ENCODE peak calls at places on chromosome 17, in five cellular contexts. X is heart left ventricle, F is H7, B is AG10803, D is cardiac muscle cell. L is an unnamed sample.

GRCh38 chr17:67637901-67638641 is 79.7 kb upstream of the NOL11 start:
- DNase-seq in F (no peak), X (no peak), D (no peak), B (no peak), L (peak)

GRCh38 chr17:38751144-38751802 is 1.3 kb upstream of the PSMB3 start:
- DNase-seq in B (peak), F (peak), X (no peak), D (no peak), L (no peak)

GRCh38 chr17:77677210-77677609 is 281.3 kb upstream of the TNRC6C start:
- DNase-seq in D (no peak), B (peak), X (no peak), F (no peak), L (no peak)

GRCh38 chr17:58249270-58250133 is 11.1 kb downstream of the LPO start:
- DNase-seq in X (peak), F (peak), B (peak), D (peak), L (peak)

GRCh38 chr17:57544381-57544780 is 200.7 kb downstream of the CCDC182 start:
- DNase-seq in D (no peak), F (no peak), B (no peak), X (no peak), L (no peak)

GRCh38 chr17:74362811-74363498 is 1.3 kb upstream of the BTBD17 start:
- DNase-seq in B (no peak), X (no peak), D (no peak), F (no peak), L (peak)

GRCh38 chr17:67390646-67391480 is 13.8 kb downstream of the PITPNC1 start:
- DNase-seq in B (peak), X (peak), F (no peak), D (no peak), L (peak)

GRCh38 chr17:16005641-16006040 is 6.0 kb downstream of the TTC19 start:
- DNase-seq in X (no peak), F (no peak), D (no peak), B (no peak), L (no peak)

GRCh38 chr17:59355030-59355694 is 23.7 kb downstream of the YPEL2 start:
- DNase-seq in F (no peak), B (no peak), X (no peak), D (no peak), L (peak)

GRCh38 chr17:72400863-72401262 is 280.0 kb downstream of the SOX9 start:
- DNase-seq in B (no peak), D (no peak), F (no peak), X (no peak), L (no peak)

GRCh38 chr17:36999475-36999874 is 50.7 kb downstream of the AATF start:
- DNase-seq in F (no peak), B (no peak), X (no peak), D (no peak), L (no peak)

GRCh38 chr17:69473801-69474170 is 59.3 kb downstream of the MAP2K6 start:
- DNase-seq in B (peak), F (no peak), X (no peak), D (no peak), L (no peak)

GRCh38 chr17:62064791-62065563 is at the start of gene MED13:
- DNase-seq in F (peak), X (peak), B (peak), D (peak), L (peak)

GRCh38 chr17:78724544-78724943 is 57.5 kb downstream of the CYTH1 start:
- DNase-seq in D (no peak), B (no peak), F (peak), X (no peak), L (peak)

GRCh38 chr17:38352245-38353083 is 820 bp downstream of the SOCS7 start:
- DNase-seq in B (peak), F (peak), D (peak), X (peak), L (peak)

GRCh38 chr17:77924757-77925336 is 33.7 kb upstream of the TNRC6C start:
- DNase-seq in B (peak), D (no peak), X (peak), F (peak), L (peak)

GRCh38 chr17:48070195-48070594 is 22.0 kb downstream of the NFE2L1 start:
- DNase-seq in X (no peak), F (no peak), B (no peak), D (no peak), L (no peak)

GRCh38 chr17:65824901-65825300 is 263.5 kb upstream of the AXIN2 start:
- DNase-seq in X (no peak), B (peak), D (no peak), F (no peak), L (no peak)

GRCh38 chr17:29393451-29393850 is 3.3 kb downstream of the TAOK1 start:
- DNase-seq in F (no peak), X (no peak), B (peak), D (no peak), L (no peak)
- H3K4me3 ChIP-seq in F (no peak), X (no peak), B (no peak), D (no peak), L (no peak)

DNA sequence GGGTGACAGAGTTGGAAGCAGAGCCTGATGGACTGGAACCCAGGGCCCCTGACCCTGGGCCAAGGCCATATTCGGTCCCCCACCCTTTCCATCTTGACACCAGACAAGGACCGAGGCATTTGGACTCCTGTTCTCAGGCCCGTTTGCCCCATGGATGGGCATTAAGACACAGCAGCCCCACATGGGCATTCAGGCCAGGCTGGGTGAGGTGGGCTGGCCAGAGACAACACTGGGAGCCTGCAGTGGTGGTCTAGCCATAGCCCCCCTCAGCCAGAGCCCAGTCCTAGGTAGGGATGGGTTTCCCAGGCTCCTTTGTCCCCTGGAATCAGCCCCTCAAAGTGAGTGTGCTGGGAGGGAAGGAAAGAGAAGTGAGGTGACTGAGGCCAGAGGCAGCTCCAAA is 1.6 kb downstream of the PDK2 start:
- DNase-seq in F (no peak), B (no peak), X (no peak), D (no peak), L (no peak)
- H3K4me3 ChIP-seq in F (no peak), B (peak), X (peak), D (no peak), L (no peak)

GRCh38 chr17:76134911-76135809 is 5.9 kb downstream of the FOXJ1 start:
- DNase-seq in D (no peak), X (no peak), F (peak), B (no peak), L (no peak)
- H3K4me3 ChIP-seq in D (no peak), X (no peak), F (peak), B (no peak), L (no peak)

DNA sequence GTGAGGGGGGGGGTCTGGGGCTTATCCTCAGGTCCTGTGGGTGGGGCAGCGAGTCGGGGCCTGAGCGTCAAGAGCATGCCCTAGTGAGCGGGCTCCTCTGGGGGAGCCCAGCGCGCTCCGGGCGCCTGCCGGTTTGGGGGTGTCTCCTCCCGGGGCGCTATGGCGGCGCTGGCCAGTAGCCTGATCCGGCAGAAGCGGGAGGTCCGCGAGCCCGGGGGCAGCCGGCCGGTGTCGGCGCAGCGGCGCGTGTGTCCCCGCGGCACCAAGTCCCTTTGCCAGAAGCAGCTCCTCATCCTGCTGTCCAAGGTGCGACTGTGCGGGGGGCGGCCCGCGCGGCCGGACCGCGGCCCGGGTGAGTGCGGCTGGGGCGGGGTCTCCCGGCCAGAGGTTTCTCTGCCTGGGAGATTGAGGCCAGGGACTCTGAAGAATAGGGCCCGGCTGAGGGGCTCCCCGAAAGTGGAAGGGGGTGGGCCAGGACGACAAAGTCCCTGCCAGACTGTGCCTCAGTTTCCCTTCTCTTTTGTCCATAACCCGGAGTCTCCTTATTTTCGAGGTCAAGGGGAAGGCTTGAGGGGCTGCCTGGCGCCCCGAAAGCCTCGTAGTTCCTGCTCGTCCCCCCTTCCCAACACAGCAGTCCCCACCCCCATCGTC is at the start of gene FGF11:
- DNase-seq in F (peak), B (no peak), X (no peak), D (peak), L (peak)
- H3K4me3 ChIP-seq in F (peak), B (peak), X (peak), D (peak), L (peak)

GRCh38 chr17:81902023-81902652 is at the start of gene NPB:
- DNase-seq in D (peak), B (no peak), X (no peak), F (peak), L (peak)

GRCh38 chr17:81902653-81903414 is 796 bp downstream of the NPB start:
- DNase-seq in F (peak), B (no peak), D (no peak), X (no peak), L (no peak)

GRCh38 chr17:81899514-81900166 is 2.4 kb upstream of the NPB start:
- DNase-seq in X (no peak), B (no peak), D (no peak), F (no peak), L (no peak)

GRCh38 chr17:81900181-81900820 is 1.7 kb upstream of the NPB start:
- DNase-seq in B (no peak), X (no peak), D (no peak), F (no peak), L (no peak)

DNA sequence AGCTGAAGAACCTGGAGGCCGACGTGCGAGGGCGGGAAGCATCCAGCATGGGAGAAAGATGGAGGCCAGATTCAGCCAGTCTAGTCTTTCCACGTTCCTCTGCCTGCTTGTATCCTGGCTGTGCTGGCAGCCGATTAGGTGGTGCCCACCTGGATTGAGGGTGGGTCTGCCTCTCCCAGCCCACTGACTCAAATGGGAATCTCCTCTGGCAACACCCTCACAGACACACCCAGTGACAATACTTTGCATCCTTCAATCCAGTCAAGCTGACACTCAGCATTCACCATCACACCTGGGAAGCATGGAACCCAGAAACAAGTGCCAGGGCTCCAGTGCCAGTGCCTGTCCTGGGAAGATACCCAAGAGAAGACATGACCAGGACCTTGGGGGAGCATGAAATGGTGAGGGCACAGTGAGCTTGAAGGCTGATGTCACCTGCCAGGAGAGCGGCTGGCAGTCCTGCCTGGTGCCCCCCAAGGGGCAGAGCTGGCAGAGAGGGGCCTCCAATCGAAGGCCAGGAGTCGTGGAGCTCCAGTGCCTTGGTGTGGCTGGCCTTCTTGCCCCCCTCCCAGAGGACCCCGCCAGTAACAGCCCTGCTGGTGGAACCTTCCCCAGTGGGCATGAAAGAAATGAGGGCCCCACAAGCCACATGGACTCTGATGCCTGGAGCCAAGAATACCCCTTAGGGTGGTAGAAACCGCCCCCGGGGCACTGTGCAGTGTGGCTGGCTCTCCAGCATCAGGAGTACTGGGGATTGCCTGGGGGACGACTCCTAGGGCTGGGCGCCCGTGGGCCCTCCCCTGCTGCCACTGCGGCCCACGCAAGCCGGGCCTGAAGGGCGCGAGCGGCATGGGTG is 643 bp upstream of the NPB start:
- DNase-seq in B (no peak), F (no peak), X (no peak), D (no peak), L (no peak)
- H3K4me3 ChIP-seq in B (no peak), F (peak), X (peak), D (peak), L (no peak)

DNA sequence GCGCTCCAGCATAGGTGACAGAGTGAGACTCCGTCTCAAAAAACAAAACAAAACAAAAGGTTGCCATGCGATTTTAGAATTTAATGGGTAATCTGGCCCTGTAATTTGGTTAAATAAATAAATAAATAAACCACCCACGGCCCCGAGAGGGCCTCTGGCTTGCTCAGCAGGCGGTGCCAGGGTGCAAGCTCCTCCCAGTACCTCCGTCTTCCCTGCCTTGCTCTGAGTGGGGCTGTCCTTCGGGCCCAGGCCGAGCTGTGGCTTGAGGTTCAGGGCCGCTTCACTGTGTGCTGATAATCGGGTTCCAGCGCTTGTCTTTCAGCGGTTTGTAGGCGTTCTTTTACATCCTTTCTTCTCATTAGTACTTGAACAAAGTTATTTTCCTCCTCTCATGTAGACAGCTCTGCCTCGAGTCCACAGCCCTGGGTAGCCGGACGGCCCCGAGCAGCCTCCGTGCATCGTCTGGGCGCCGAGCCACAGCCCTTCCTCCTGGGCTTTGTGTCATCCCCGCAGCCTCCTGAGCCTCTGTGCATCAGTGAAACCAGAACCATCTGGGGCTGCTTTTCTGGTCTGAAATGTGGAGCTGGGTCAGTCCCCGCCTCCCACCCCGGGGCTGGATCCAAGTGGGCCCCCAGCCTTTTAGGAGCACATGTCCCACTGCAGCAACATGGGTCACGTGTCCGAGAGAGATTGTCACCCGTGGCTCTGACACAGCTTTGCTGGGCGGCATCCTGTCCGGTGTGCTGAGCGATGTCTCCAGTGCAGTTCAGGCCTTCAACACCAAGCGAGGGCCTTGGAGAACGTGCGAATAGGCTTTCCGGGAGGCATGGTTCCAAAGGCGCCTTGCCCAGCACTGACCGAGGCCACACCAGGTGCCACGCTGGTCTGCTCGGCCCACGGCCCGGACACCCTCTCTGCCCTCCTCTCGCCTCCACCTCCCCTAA is 157.4 kb upstream of the CHMP6 start:
- DNase-seq in F (no peak), B (peak), X (peak), D (no peak), L (peak)
- H3K4me3 ChIP-seq in F (no peak), B (peak), X (peak), D (no peak), L (no peak)

GRCh38 chr17:81330884-81331245 is 35.8 kb upstream of the SLC38A10 start:
- DNase-seq in B (no peak), F (peak), X (no peak), D (no peak), L (peak)

GRCh38 chr17:81328489-81328888 is 33.4 kb upstream of the SLC38A10 start:
- DNase-seq in D (no peak), F (peak), X (no peak), B (no peak), L (peak)

GRCh38 chr17:81329927-81330883 is 35.1 kb upstream of the SLC38A10 start:
- DNase-seq in X (no peak), F (peak), D (no peak), B (no peak), L (peak)

GRCh38 chr17:81329279-81329926 is 34.3 kb upstream of the SLC38A10 start:
- DNase-seq in X (peak), B (peak), D (no peak), F (peak), L (peak)

DNA sequence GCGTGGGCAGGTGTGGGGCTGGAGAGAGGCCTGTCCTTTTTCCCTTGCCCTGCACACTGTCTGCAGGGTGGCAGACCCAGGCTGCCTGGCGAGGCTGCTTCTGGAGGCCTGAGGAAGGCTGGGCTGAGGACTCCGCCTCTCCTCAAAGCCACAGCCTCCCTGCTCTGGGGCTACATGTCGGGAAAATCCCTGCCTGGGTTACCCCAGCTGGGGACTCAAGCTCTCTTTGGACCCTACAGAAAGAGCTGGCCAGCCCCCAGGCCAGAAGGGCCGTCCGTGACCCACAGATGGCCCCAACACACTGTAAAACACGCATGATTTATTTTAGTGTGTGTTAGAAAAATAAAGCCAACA is 33.8 kb upstream of the SLC38A10 start:
- DNase-seq in F (peak), B (no peak), X (no peak), D (no peak), L (peak)
- H3K4me3 ChIP-seq in F (no peak), B (no peak), X (no peak), D (no peak), L (no peak)

DNA sequence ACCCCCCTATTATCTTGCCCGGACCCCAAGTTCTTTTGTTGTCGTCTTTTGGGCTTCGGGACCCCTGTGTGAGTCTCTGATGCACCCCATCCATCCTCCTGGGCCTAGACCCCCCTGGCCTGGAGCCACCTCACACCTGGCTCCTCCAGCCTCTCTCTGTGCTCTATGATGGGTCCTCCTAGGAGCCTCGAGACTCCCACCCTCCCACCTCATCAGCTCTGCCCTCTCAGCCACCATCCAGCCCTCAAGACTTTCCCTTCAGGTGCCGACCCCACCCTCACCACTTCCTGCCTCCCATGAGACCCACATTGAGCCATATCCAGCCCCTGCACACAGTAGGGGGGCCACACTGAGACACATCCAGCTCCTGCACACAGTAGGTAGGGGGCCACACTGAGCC is 8.7 kb upstream of the ATP2A3 start:
- DNase-seq in F (peak), D (no peak), X (no peak), B (no peak), L (no peak)
- H3K4me3 ChIP-seq in F (no peak), D (no peak), X (no peak), B (no peak), L (no peak)

GRCh38 chr17:32854834-32855389 is 22.0 kb downstream of the MYO1D start:
- DNase-seq in F (no peak), B (no peak), D (no peak), X (no peak), L (no peak)
- H3K4me3 ChIP-seq in F (no peak), B (no peak), D (no peak), X (no peak), L (no peak)

GRCh38 chr17:76560877-76561221 is 21.0 kb downstream of the PRCD start:
- DNase-seq in X (no peak), F (no peak), B (no peak), D (no peak), L (no peak)

GRCh38 chr17:76562734-76563148 is 22.9 kb downstream of the PRCD start:
- DNase-seq in X (no peak), F (no peak), D (no peak), B (peak), L (no peak)

GRCh38 chr17:76560036-76560876 is 20.4 kb downstream of the PRCD start:
- DNase-seq in B (no peak), X (no peak), F (no peak), D (no peak), L (no peak)

GRCh38 chr17:76561799-76562268 is 22.0 kb downstream of the PRCD start:
- DNase-seq in X (no peak), B (peak), D (no peak), F (no peak), L (no peak)

GRCh38 chr17:76561332-76561731 is 21.5 kb downstream of the PRCD start:
- DNase-seq in D (no peak), B (no peak), X (no peak), F (no peak), L (no peak)
- H3K4me3 ChIP-seq in D (no peak), B (no peak), X (no peak), F (no peak), L (no peak)